ENCODE peak calls at places on chromosomes 1 and 21, in six cellular contexts. H is stimulated activated CD8-positive, alpha-beta memory T cell treated with anti-CD3 and anti-CD28 coated beads, Interleukin-7, amount 100 ng/mL, for 1 hour; K is AG09309; X is HTR-8/SVneo; A is cardiac muscle cell; Z is GM12864. P is an unnamed sample.

GRCh38 chr1:51454554-51454953 is 64.5 kb downstream of the EPS15 start:
- DNase-seq in H (no peak), K (no peak), X (no peak), A (no peak), Z (no peak), P (no peak)

GRCh38 chr1:98704474-98704873 is 43.0 kb downstream of the SNX7 start:
- DNase-seq in H (no peak), K (no peak), X (no peak), A (no peak), Z (no peak), P (no peak)

GRCh38 chr1:112998592-112999235 is 42.7 kb upstream of the SLC16A1 start:
- DNase-seq in H (no peak), K (peak), X (no peak), A (peak), Z (no peak), P (no peak)

GRCh38 chr1:182119631-182120030 is 58.1 kb upstream of the ZNF648 start:
- DNase-seq in H (no peak), K (no peak), X (no peak), A (no peak), Z (no peak), P (no peak)

GRCh38 chr1:247574664-247575063 is 13.5 kb upstream of the OR2G2 start:
- DNase-seq in H (no peak), K (no peak), X (no peak), A (no peak), Z (no peak), P (no peak)

GRCh38 chr21:18603246-18603645 is 199.7 kb upstream of the TMPRSS15 start:
- DNase-seq in H (no peak), K (no peak), X (no peak), A (no peak), Z (no peak), P (no peak)

GRCh38 chr21:33801424-33802405 is 113.9 kb downstream of the ATP5PO start:
- DNase-seq in H (no peak), K (peak), X (peak), A (peak), Z (no peak), P (peak)

GRCh38 chr21:46195595-46196195 is 11.4 kb upstream of the SPATC1L start:
- DNase-seq in H (no peak), K (no peak), X (no peak), A (no peak), Z (no peak), P (peak)

GRCh38 chr21:46092026-46092764 is 5.7 kb upstream of the COL6A2 start:
- DNase-seq in H (no peak), K (peak), X (no peak), A (no peak), Z (no peak), P (peak)

GRCh38 chr1:4307468-4307845 is 347.0 kb upstream of the AJAP1 start:
- DNase-seq in H (no peak), K (no peak), X (no peak), A (no peak), Z (no peak), P (no peak)

GRCh38 chr1:93827633-93828436 is 51.2 kb downstream of the DNTTIP2 start:
- DNase-seq in H (no peak), K (no peak), X (no peak), A (no peak), Z (no peak), P (no peak)

GRCh38 chr1:233673947-233674431 is 60.1 kb downstream of the KCNK1 start:
- DNase-seq in H (no peak), K (no peak), X (peak), A (no peak), Z (no peak), P (no peak)

GRCh38 chr21:25658427-25658980 is 19.4 kb downstream of the JAM2 start:
- DNase-seq in H (no peak), K (no peak), X (no peak), A (no peak), Z (no peak), P (no peak)